ENCODE peak calls at places on chromosomes 16 and 17, in eight cellular contexts. O, L, H, I, D, G, X and C are unnamed samples.

GRCh38 chr17:82808921-82809905 is 30.6 kb downstream of the ZNF750 start:
- DNase-seq in O (no peak), L (no peak), H (no peak), I (no peak), D (no peak), G (no peak), X (no peak), C (no peak)

GRCh38 chr17:48023408-48024148 is 14.0 kb downstream of the COPZ2 start:
- DNase-seq in O (peak), L (peak), H (peak), I (no peak), D (peak), G (peak), X (peak), C (peak)

GRCh38 chr16:87317766-87318121 is 552 bp upstream of the C16orf95 start:
- DNase-seq in O (peak), L (peak), H (no peak), I (no peak), D (no peak), G (no peak), X (no peak), C (peak)

GRCh38 chr16:73049051-73049910 is 1.4 kb upstream of the ZFHX3 start:
- DNase-seq in O (no peak), L (no peak), H (no peak), I (no peak), D (no peak), G (no peak), X (no peak), C (no peak)

GRCh38 chr17:44321246-44322120 is 3.1 kb downstream of the SLC25A39 start:
- DNase-seq in O (no peak), L (no peak), H (no peak), I (no peak), D (no peak), G (no peak), X (no peak), C (no peak)

GRCh38 chr16:85606920-85607319 is 6.2 kb upstream of the GSE1 start:
- DNase-seq in O (no peak), L (no peak), H (no peak), I (no peak), D (no peak), G (no peak), X (no peak), C (no peak)

GRCh38 chr17:71413935-71414334 is 706.9 kb upstream of the SOX9 start:
- DNase-seq in O (no peak), L (no peak), H (no peak), I (no peak), D (no peak), G (no peak), X (no peak), C (no peak)

GRCh38 chr16:8712589-8713361 is 38.4 kb downstream of the ABAT start:
- DNase-seq in O (no peak), L (no peak), H (no peak), I (no peak), D (no peak), G (peak), X (no peak), C (no peak)

GRCh38 chr16:75000481-75001081 is 1.8 kb downstream of the ZNRF1 start:
- DNase-seq in O (no peak), L (no peak), H (no peak), I (no peak), D (no peak), G (no peak), X (no peak), C (no peak)

GRCh38 chr16:73956592-73957495 is 339.8 kb upstream of the PSMD7 start:
- DNase-seq in O (peak), L (peak), H (no peak), I (peak), D (peak), G (peak), X (peak), C (peak)

GRCh38 chr16:8888951-8889892 is 7.1 kb downstream of the LITAFD start:
- DNase-seq in O (no peak), L (no peak), H (no peak), I (no peak), D (no peak), G (no peak), X (no peak), C (no peak)

GRCh38 chr17:67139289-67139688 is 94.9 kb downstream of the CACNG1 start:
- DNase-seq in O (no peak), L (no peak), H (no peak), I (no peak), D (no peak), G (no peak), X (no peak), C (no peak)

GRCh38 chr16:72285324-72285723 is 113.4 kb upstream of the PMFBP1 start:
- DNase-seq in O (no peak), L (no peak), H (no peak), I (no peak), D (no peak), G (peak), X (no peak), C (no peak)

GRCh38 chr16:84507011-84507982 is 2.8 kb upstream of the MEAK7 start:
- DNase-seq in O (peak), L (no peak), H (no peak), I (peak), D (no peak), G (no peak), X (no peak), C (no peak)

GRCh38 chr16:56844056-56844455 is 21.0 kb upstream of the SLC12A3 start:
- DNase-seq in O (no peak), L (no peak), H (no peak), I (no peak), D (no peak), G (no peak), X (no peak), C (no peak)

GRCh38 chr17:28928061-28928460 is 23.3 kb downstream of the PHF12 start:
- DNase-seq in O (no peak), L (no peak), H (no peak), I (no peak), D (no peak), G (no peak), X (no peak), C (no peak)

GRCh38 chr17:81387235-81388060 is 7.8 kb upstream of the BAHCC1 start:
- DNase-seq in O (peak), L (peak), H (no peak), I (no peak), D (peak), G (no peak), X (no peak), C (peak)

GRCh38 chr17:77877674-77878355 is 80.7 kb upstream of the TNRC6C start:
- DNase-seq in O (no peak), L (no peak), H (no peak), I (no peak), D (no peak), G (no peak), X (no peak), C (no peak)
- TF ChIP-seq POLR2AphosphoS5 in O (no peak), L (no peak), H (no peak), I (no peak), D (no peak), G (no peak), X (no peak), C (no peak)

GRCh38 chr17:45894022-45894784 is at the start of gene MAPT:
- DNase-seq in O (peak), L (peak), H (peak), I (peak), D (peak), G (peak), X (peak), C (peak)

GRCh38 chr17:45895969-45896793 is 1.8 kb downstream of the MAPT start:
- DNase-seq in O (no peak), L (no peak), H (no peak), I (no peak), D (no peak), G (peak), X (no peak), C (no peak)

GRCh38 chr17:45896803-45897693 is 2.7 kb downstream of the MAPT start:
- DNase-seq in O (no peak), L (no peak), H (no peak), I (no peak), D (no peak), G (peak), X (no peak), C (no peak)

GRCh38 chr17:45895304-45895968 is 1.1 kb downstream of the MAPT start:
- DNase-seq in O (no peak), L (no peak), H (peak), I (no peak), D (no peak), G (peak), X (no peak), C (no peak)

DNA sequence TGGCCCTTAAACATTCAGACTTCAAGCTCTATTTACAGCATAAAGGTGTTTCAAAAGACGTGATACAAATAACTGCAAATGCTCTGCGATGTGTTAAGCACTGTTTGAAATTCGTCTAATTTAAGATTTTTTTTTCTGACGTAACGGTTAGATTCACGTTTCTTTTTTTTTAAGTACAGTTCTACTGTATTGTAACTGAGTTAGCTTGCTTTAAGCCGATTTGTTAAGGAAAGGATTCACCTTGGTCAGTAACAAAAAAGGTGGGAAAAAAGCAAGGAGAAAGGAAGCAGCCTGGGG is 681 bp upstream of the MAPT start:
- DNase-seq in O (no peak), L (no peak), H (no peak), I (no peak), D (no peak), G (no peak), X (no peak), C (no peak)
- H3K4me3 ChIP-seq in O (peak), L (peak), H (peak), I (no peak), D (peak), G (peak), X (no peak), C (peak)

GRCh38 chr17:79794659-79795511 is 2.0 kb downstream of the CBX8 start:
- DNase-seq in O (no peak), L (no peak), H (no peak), I (no peak), D (no peak), G (peak), X (no peak), C (no peak)

GRCh38 chr17:79795795-79796569 is 895 bp downstream of the CBX8 start:
- DNase-seq in O (no peak), L (no peak), H (no peak), I (no peak), D (no peak), G (no peak), X (no peak), C (no peak)

GRCh38 chr17:79798296-79799173 is 1.7 kb upstream of the CBX8 start:
- DNase-seq in O (no peak), L (no peak), H (no peak), I (no peak), D (no peak), G (peak), X (no peak), C (no peak)

GRCh38 chr17:79797492-79798295 is 817 bp upstream of the CBX8 start:
- DNase-seq in O (no peak), L (no peak), H (no peak), I (no peak), D (no peak), G (peak), X (peak), C (no peak)

GRCh38 chr17:79796570-79797491 is at the start of gene CBX8:
- DNase-seq in O (peak), L (peak), H (peak), I (peak), D (peak), G (peak), X (peak), C (peak)
- TF ChIP-seq POLR2A in O (peak), L (no peak), H (no peak), I (peak), D (peak), G (peak), X (peak), C (no peak)

DNA sequence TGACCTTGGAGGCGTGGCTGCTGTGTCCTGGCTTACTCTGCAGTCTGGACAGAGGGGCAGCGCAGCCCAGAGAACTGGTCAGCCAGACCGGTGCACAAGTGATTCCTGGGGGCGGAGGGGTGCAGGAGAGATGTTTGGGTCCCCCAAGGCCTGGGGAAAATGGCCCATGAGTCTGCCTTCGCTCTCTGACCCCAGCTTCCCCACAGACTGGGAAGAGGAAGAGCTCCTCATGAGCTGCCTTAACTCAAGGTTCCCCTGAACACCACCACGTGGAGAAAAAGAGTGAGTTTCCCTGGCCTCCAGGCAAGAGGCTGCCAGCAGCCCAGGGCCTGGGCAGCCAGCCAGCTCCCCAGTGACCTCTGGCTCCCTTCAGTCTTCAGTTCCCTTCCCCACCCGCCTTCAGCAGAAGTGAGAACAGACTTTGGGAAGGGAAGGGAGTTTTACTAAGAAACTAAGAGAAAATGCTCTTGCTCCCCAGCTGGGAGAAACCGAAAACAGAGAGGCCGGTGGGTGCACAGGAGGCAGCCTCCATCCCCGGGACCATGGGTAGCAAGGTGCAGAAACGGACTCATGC is 2.0 kb upstream of the C17orf99 start:
- DNase-seq in O (peak), L (peak), H (no peak), I (no peak), D (no peak), G (no peak), X (peak), C (peak)
- TF ChIP-seq POLR2AphosphoS5 in O (peak), L (peak), H (no peak), I (no peak), D (no peak), G (no peak), X (no peak), C (no peak)

DNA sequence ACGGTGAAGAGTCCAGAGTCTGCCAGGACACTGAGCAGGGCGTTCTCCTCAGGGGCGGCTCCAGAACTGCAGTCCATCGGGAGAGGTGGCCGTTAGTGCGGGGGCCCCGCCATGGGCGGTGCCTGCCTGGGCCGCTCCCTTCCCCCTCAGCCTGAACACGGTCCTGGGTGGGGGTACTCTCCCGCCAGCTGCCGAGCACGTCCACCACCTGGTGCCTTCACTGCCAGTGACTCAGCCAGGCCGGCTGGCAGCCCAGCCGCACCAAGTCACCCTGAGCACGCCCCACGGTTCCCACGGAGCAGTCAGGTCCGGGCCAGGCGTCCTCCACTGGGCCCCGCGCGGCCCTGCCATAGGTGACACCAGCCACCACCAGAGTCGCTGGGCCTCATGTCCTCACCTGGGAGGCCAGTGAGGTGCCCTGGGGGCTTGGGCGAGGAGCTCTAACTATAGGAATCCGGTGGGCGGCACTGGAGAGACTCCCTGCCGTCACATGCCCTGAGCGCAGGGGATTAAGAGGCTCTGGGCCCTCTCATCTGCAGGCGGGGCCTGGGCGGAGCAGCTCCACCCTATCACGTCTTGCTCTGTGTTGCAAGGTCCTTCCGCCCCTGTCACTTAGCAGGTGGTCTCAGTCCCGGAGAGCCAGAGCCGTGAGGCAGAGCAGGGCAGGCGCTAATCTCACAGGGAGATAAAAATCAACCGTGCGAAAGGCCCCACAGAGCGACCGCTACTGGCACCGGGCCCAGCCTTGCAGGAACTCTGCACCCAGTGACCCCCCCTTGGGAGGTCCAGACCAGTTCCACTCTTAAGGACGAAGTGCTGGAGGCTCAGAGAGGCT is 14.3 kb downstream of the PIEZO1 start:
- DNase-seq in O (peak), L (peak), H (no peak), I (no peak), D (peak), G (no peak), X (peak), C (peak)
- H3K4me3 ChIP-seq in O (no peak), L (peak), H (no peak), I (no peak), D (peak), G (no peak), X (peak), C (peak)

GRCh38 chr16:67659675-67660563 is at the start of gene ACD:
- DNase-seq in O (peak), L (peak), H (peak), I (peak), D (peak), G (peak), X (peak), C (peak)
- TF ChIP-seq POLR2A in O (peak), L (no peak), H (peak), I (peak), D (peak), G (peak), X (peak), C (peak)